ENCODE peak calls at places on chromosomes 7 and 10, in ten cellular contexts. P is LNCaP clone FGC; S is AG04450; M is choroid plexus epithelial cell; X is astrocyte of the spinal cord; K is CD8-positive, alpha-beta T cell; J is heart left ventricle; V is cardiac muscle cell; Y is A549; G is astrocyte of the cerebellum. I is an unnamed sample.

GRCh38 chr10:110058215-110058614 is 50.4 kb downstream of the ADD3 start:
- DNase-seq in P (no peak), S (no peak), M (no peak), X (no peak), K (no peak), J (no peak), V (no peak), Y (no peak), G (no peak), I (no peak)

GRCh38 chr7:130733866-130734524 is at the start of gene KLF14:
- DNase-seq in P (no peak), S (no peak), M (peak), X (peak), K (peak), J (no peak), V (peak), Y (no peak), G (no peak), I (peak)

GRCh38 chr10:22713853-22714523 is 390 bp downstream of the PIP4K2A start:
- DNase-seq in P (no peak), S (no peak), M (peak), X (no peak), K (peak), J (peak), V (peak), Y (no peak), G (no peak), I (peak)

GRCh38 chr10:129756912-129757861 is 206.9 kb downstream of the EBF3 start:
- DNase-seq in P (no peak), S (no peak), M (peak), X (no peak), K (no peak), J (no peak), V (peak), Y (no peak), G (peak), I (peak)

GRCh38 chr10:71838264-71839211 is 12.5 kb downstream of the PSAP start:
- DNase-seq in P (no peak), S (no peak), M (peak), X (no peak), K (no peak), J (no peak), V (peak), Y (peak), G (no peak), I (peak)

GRCh38 chr10:114719311-114719710 is 61.2 kb upstream of the ABLIM1 start:
- DNase-seq in P (peak), S (no peak), M (no peak), X (no peak), K (no peak), J (no peak), V (no peak), Y (peak), G (no peak), I (no peak)

GRCh38 chr7:119167431-119167830 is 942.9 kb downstream of the ANKRD7 start:
- DNase-seq in P (no peak), S (no peak), M (no peak), X (no peak), K (no peak), J (no peak), V (no peak), Y (no peak), G (no peak), I (no peak)

GRCh38 chr7:139739863-139740597 is 37.8 kb downstream of the HIPK2 start:
- DNase-seq in P (no peak), S (no peak), M (no peak), X (no peak), K (no peak), J (no peak), V (no peak), Y (no peak), G (no peak), I (no peak)

GRCh38 chr7:6161463-6162330 is 110.7 kb downstream of the CYTH3 start:
- DNase-seq in P (no peak), S (no peak), M (no peak), X (no peak), K (no peak), J (no peak), V (no peak), Y (no peak), G (no peak), I (no peak)

GRCh38 chr10:46307281-46308112 is 20.7 kb downstream of the ANTXRL start:
- DNase-seq in P (no peak), S (no peak), M (no peak), X (no peak), K (no peak), J (peak), V (no peak), Y (no peak), G (no peak), I (no peak)

GRCh38 chr7:2715341-2716231 is 27.6 kb downstream of the AMZ1 start:
- DNase-seq in P (no peak), S (no peak), M (peak), X (no peak), K (peak), J (no peak), V (no peak), Y (no peak), G (no peak), I (no peak)

GRCh38 chr10:131578472-131578970 is 267.0 kb upstream of the TCERG1L start:
- DNase-seq in P (no peak), S (no peak), M (no peak), X (no peak), K (no peak), J (no peak), V (no peak), Y (no peak), G (no peak), I (no peak)

GRCh38 chr10:125153693-125154490 is 6.5 kb downstream of the CTBP2 start:
- DNase-seq in P (peak), S (no peak), M (no peak), X (peak), K (no peak), J (no peak), V (peak), Y (no peak), G (no peak), I (peak)

GRCh38 chr7:50608196-50608906 is 43.1 kb upstream of the DDC start:
- DNase-seq in P (no peak), S (no peak), M (peak), X (peak), K (no peak), J (no peak), V (no peak), Y (no peak), G (no peak), I (no peak)

GRCh38 chr10:124677871-124678565 is 66.2 kb downstream of the FAM53B start:
- DNase-seq in P (no peak), S (no peak), M (no peak), X (no peak), K (no peak), J (no peak), V (peak), Y (no peak), G (no peak), I (peak)

GRCh38 chr10:49115796-49116508 is 630 bp upstream of the VSTM4 start:
- DNase-seq in P (no peak), S (no peak), M (no peak), X (no peak), K (no peak), J (peak), V (no peak), Y (no peak), G (no peak), I (no peak)

GRCh38 chr10:110190170-110190569 is 17.2 kb upstream of the MXI1 start:
- DNase-seq in P (no peak), S (no peak), M (no peak), X (no peak), K (no peak), J (no peak), V (no peak), Y (no peak), G (no peak), I (no peak)

GRCh38 chr7:131021460-131021859 is 287.5 kb upstream of the KLF14 start:
- DNase-seq in P (no peak), S (no peak), M (no peak), X (no peak), K (no peak), J (no peak), V (no peak), Y (no peak), G (no peak), I (no peak)

GRCh38 chr10:71966046-71967004 is 2.1 kb downstream of the CHST3 start:
- DNase-seq in P (no peak), S (no peak), M (no peak), X (no peak), K (no peak), J (no peak), V (peak), Y (peak), G (no peak), I (peak)

GRCh38 chr10:14302035-14302434 is 28.7 kb downstream of the FRMD4A start:
- DNase-seq in P (no peak), S (peak), M (peak), X (peak), K (no peak), J (no peak), V (peak), Y (no peak), G (peak), I (peak)

GRCh38 chr7:148979827-148980226 is 48.5 kb downstream of the PDIA4 start:
- DNase-seq in P (no peak), S (no peak), M (no peak), X (no peak), K (peak), J (no peak), V (no peak), Y (no peak), G (no peak), I (no peak)

GRCh38 chr7:148987010-148987750 is 41.1 kb downstream of the PDIA4 start:
- DNase-seq in P (peak), S (peak), M (peak), X (peak), K (peak), J (peak), V (peak), Y (peak), G (peak), I (peak)

GRCh38 chr7:148983220-148984146 is 44.8 kb downstream of the PDIA4 start:
- DNase-seq in P (peak), S (peak), M (peak), X (peak), K (peak), J (no peak), V (peak), Y (peak), G (peak), I (peak)

GRCh38 chr7:148986737-148987009 is 41.6 kb downstream of the PDIA4 start:
- DNase-seq in P (no peak), S (no peak), M (no peak), X (no peak), K (no peak), J (no peak), V (no peak), Y (no peak), G (no peak), I (no peak)

GRCh38 chr7:148982596-148983219 is 45.6 kb downstream of the PDIA4 start:
- DNase-seq in P (no peak), S (no peak), M (peak), X (peak), K (no peak), J (no peak), V (peak), Y (peak), G (no peak), I (peak)
- H3K4me3 ChIP-seq in P (peak), S (peak), M (peak), X (peak), K (peak), J (peak), V (peak), Y (peak), G (peak), I (peak)

GRCh38 chr7:41045556-41046123 is 657.2 kb downstream of the INHBA start:
- DNase-seq in P (peak), S (no peak), M (no peak), X (no peak), K (no peak), J (no peak), V (no peak), Y (no peak), G (no peak), I (no peak)
- TF ChIP-seq CTCF in P (peak), S (no peak), M (no peak), X (no peak), K (no peak), J (no peak), V (no peak), Y (no peak), G (no peak), I (no peak)

DNA sequence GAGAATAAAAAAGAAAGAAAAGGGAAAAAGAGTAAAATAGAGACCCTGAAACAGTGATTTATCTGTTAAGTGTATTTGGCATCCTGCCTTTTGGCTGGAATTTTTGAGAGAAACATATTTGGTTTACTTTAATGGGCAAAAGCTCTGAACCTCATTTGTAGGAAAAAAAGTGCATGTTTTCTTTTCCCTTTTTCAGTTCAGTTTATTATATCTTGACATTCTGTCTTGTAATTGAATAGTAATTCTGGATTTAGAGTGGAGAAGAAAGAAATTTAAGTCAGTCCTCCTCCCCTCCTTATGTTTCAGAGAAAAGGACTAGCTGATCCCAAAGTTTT is 69.5 kb downstream of the ARID5B start:
- DNase-seq in P (no peak), S (no peak), M (peak), X (peak), K (no peak), J (no peak), V (peak), Y (no peak), G (peak), I (peak)
- H3K4me3 ChIP-seq in P (no peak), S (no peak), M (no peak), X (no peak), K (no peak), J (no peak), V (no peak), Y (no peak), G (no peak), I (no peak)

DNA sequence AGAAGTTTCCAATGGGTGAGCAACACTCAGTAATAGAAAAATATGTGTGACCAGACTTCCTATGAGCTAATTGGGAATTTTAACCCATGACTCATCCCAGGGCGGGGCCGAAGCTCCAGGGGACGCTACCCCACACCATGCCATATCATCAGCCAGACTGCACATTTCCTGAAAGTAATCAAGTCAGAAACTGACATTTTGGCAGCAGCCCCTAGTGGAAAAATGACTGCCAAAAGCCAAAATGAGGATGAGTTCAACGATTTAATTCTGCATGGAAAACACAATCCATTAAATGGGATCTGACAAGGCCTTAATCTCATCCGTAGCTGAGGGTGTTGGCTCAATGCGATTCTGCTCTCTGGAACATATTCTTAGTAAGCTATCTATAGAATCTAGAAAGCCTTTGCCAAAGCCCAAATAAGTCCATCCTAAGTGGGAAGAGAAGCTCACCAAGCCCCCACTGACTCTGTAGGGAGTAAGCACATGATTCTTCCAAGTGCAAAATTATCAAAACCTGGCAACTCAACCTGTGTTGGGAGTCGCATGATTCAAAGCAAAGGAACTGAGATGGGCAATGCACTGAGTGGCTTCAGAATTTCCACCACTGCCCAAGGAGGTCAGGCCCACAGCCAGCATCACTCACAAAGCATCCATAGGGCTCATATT is 93.1 kb upstream of the PDE1C start:
- DNase-seq in P (no peak), S (no peak), M (peak), X (peak), K (no peak), J (no peak), V (peak), Y (peak), G (peak), I (peak)
- TF ChIP-seq CTCF in P (no peak), S (no peak), M (peak), X (no peak), K (no peak), J (no peak), V (no peak), Y (no peak), G (no peak), I (no peak)

DNA sequence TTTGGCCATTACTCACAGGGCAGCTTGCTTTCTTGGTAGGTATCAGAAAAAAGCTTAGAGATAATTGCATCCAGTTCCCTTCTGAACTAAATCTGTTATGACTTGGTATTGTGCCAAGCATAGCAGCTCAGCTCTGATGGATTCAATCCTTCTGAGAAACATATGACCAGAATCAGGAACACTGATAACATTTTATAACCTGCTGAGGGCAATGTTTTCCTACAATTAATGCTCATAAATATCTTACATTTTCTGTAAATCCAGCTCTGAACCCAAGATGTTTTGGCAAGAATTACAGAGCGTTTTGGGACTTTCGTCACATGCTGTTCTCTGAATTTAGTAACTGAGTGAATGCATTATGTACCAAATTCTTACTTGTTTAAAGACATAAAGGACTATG is 167.8 kb downstream of the KIF20B start:
- DNase-seq in P (no peak), S (no peak), M (peak), X (no peak), K (no peak), J (no peak), V (peak), Y (no peak), G (no peak), I (peak)
- H3K4me3 ChIP-seq in P (no peak), S (no peak), M (no peak), X (no peak), K (no peak), J (no peak), V (no peak), Y (no peak), G (no peak), I (no peak)